ENCODE peak calls at places on chromosome 12, in eight cellular contexts. T, K, V, Y, N, S, J and P are unnamed samples.

GRCh38 chr12:111180830-111181726 is 187.8 kb downstream of the PHETA1 start:
- DNase-seq in T (no peak), K (no peak), V (peak; percentile 85), Y (peak; percentile 4), N (no peak), S (no peak), J (no peak), P (no peak)

GRCh38 chr12:89464974-89465592 is 59.5 kb downstream of the GALNT4 start:
- DNase-seq in T (no peak), K (no peak), V (no peak), Y (peak; percentile 16), N (peak; percentile 53), S (no peak), J (no peak), P (no peak)

GRCh38 chr12:89566615-89567014 is 40.8 kb upstream of the POC1B start:
- DNase-seq in T (peak; percentile 18), K (no peak), V (no peak), Y (peak; percentile 56), N (no peak), S (no peak), J (no peak), P (no peak)

GRCh38 chr12:14998941-14999340 is 26.1 kb downstream of the PDE6H start:
- DNase-seq in T (no peak), K (no peak), V (no peak), Y (no peak), N (no peak), S (no peak), J (no peak), P (no peak)

GRCh38 chr12:8681129-8681902 is 16.5 kb upstream of the RIMKLB start:
- DNase-seq in T (peak; percentile 91), K (no peak), V (peak; percentile 82), Y (peak; percentile 43), N (no peak), S (no peak), J (no peak), P (peak; percentile 49)

GRCh38 chr12:105769486-105769885 is 369.3 kb downstream of the NUAK1 start:
- DNase-seq in T (no peak), K (no peak), V (no peak), Y (peak; percentile 13), N (no peak), S (no peak), J (no peak), P (no peak)

GRCh38 chr12:68154768-68155167 is 4.8 kb downstream of the IFNG start:
- DNase-seq in T (no peak), K (no peak), V (no peak), Y (no peak), N (no peak), S (no peak), J (no peak), P (no peak)

GRCh38 chr12:68138480-68138879 is 21.1 kb downstream of the IFNG start:
- DNase-seq in T (no peak), K (no peak), V (no peak), Y (no peak), N (no peak), S (no peak), J (no peak), P (no peak)

GRCh38 chr12:110590806-110591326 is 7.7 kb upstream of the PPTC7 start:
- DNase-seq in T (no peak), K (peak; percentile 76), V (no peak), Y (peak; percentile 44), N (no peak), S (no peak), J (no peak), P (no peak)

GRCh38 chr12:57419495-57419894 is 11.3 kb downstream of the R3HDM2 start:
- DNase-seq in T (no peak), K (no peak), V (no peak), Y (no peak), N (no peak), S (no peak), J (no peak), P (no peak)

GRCh38 chr12:100215209-100215608 is 14.6 kb downstream of the ACTR6 start:
- DNase-seq in T (no peak), K (no peak), V (no peak), Y (no peak), N (no peak), S (no peak), J (no peak), P (no peak)

GRCh38 chr12:120156315-120157259 is 37.9 kb downstream of the GCN1 start:
- DNase-seq in T (no peak), K (no peak), V (no peak), Y (no peak), N (no peak), S (no peak), J (no peak), P (no peak)
- H4K20me1 ChIP-seq in T (no peaks in the 10 kb centered on the region), K (no peaks in the 10 kb centered on the region), V (no peaks in the 10 kb centered on the region), Y (peaks cover 4% of the 10 kb centered on the region), N (no peaks in the 10 kb centered on the region), S (peaks cover 12% of the 10 kb centered on the region), J (no peaks in the 10 kb centered on the region), P (no peaks in the 10 kb centered on the region)

DNA sequence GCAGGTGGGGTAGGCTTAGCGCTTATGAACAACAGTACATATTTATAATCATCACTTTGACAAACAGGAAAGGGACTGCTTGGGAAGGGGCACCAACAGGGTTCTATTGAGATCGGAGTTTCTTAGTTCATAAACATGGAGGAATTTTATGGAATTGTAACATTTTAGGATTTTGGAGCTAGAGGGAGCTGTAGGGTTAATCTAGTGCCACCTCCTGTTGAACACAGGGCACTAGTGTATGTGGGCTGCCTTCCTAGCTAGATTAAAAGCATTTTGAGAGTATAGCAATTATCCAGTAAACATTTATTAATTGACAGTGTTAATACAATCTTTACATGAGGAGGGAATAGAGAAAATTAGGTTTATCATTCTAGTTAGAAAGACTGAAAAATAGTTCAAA is 23.1 kb upstream of the TBC1D30 start:
- DNase-seq in T (peak; percentile 33), K (no peak), V (no peak), Y (no peak), N (peak; percentile 68), S (no peak), J (peak; percentile 6), P (no peak)
- TF ChIP-seq CTCF in T (peak; percentile 17), K (peak; percentile 39), V (peak; percentile 13), Y (peak; percentile 39), N (peak; percentile 77), S (peak; percentile 68), J (peak; percentile 45), P (peak; percentile 36)

GRCh38 chr12:82210882-82211281 is 147.3 kb downstream of the CCDC59 start:
- DNase-seq in T (no peak), K (no peak), V (no peak), Y (no peak), N (no peak), S (no peak), J (no peak), P (no peak)
- H3K9me3 ChIP-seq in T (peaks cover 5% of the 10 kb centered on the region), K (peaks cover 4% of the 10 kb centered on the region), V (no peaks in the 10 kb centered on the region), Y (peaks cover 27% of the 10 kb centered on the region), N (no peaks in the 10 kb centered on the region), S (no peaks in the 10 kb centered on the region), J (no peaks in the 10 kb centered on the region), P (no peaks in the 10 kb centered on the region)

GRCh38 chr12:122046145-122046544 is 24.5 kb downstream of the BCL7A start:
- DNase-seq in T (no peak), K (no peak), V (no peak), Y (no peak), N (no peak), S (no peak), J (no peak), P (no peak)
- H4K20me1 ChIP-seq in T (no peaks in the 10 kb centered on the region), K (no peaks in the 10 kb centered on the region), V (no peaks in the 10 kb centered on the region), Y (peaks cover 9% of the 10 kb centered on the region), N (no peaks in the 10 kb centered on the region), S (no peaks in the 10 kb centered on the region), J (no peaks in the 10 kb centered on the region), P (no peaks in the 10 kb centered on the region)

GRCh38 chr12:80791863-80792262 is 75.2 kb downstream of the MYF5 start:
- DNase-seq in T (no peak), K (no peak), V (no peak), Y (no peak), N (no peak), S (no peak), J (no peak), P (no peak)

GRCh38 chr12:80792861-80793260 is 76.1 kb downstream of the MYF5 start:
- DNase-seq in T (no peak), K (no peak), V (no peak), Y (peak; percentile 56), N (peak; percentile 19), S (no peak), J (no peak), P (no peak)

DNA sequence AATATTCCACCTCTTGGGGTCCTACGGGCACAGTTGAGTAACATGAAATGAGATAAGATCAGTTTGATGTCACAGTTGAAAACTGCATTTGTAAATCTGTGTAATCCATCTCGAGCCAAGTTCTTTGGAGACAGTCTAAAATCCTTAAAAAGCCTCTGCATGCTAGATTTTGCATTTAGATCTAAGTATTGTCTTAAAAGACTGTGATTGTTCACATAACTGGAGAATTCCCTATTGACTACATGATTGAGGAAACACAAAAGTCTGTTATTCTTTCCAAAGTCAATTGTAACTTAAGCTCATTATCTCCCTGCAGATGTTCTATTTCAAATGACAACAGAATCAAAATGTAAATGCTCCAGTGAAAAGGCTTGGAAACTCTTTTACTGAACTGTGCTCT is 77.8 kb downstream of the MYF5 start:
- DNase-seq in T (no peak), K (no peak), V (no peak), Y (no peak), N (no peak), S (no peak), J (peak; percentile 36), P (no peak)
- TF ChIP-seq CTCF in T (no peak), K (no peak), V (no peak), Y (no peak), N (no peak), S (no peak), J (no peak), P (no peak)